ENCODE peak calls at places on chromosomes 5 and 9, in six cellular contexts. R is NCI-H748 treated with DMSO at 0.1 percent for 48 hours; H is A172; S is GM04504; Y is KG1; J is effector memory CD8-positive, alpha-beta T cell. L is an unnamed sample.

GRCh38 chr9:82423700-82424099 is 435.1 kb downstream of the SPATA31D1 start:
- DNase-seq in R (no peak), Y (no peak), S (no peak), J (no peak), H (no peak), L (no peak)

GRCh38 chr9:34384368-34385165 is 7.9 kb upstream of the MYORG start:
- DNase-seq in H (no peak), Y (no peak), R (no peak), J (no peak), S (no peak), L (peak)

GRCh38 chr5:60131504-60131903 is 238.0 kb upstream of the PDE4D start:
- DNase-seq in Y (no peak), S (no peak), H (no peak), J (no peak), R (no peak), L (no peak)

GRCh38 chr5:180161420-180162303 is 47.3 kb downstream of the RASGEF1C start:
- DNase-seq in S (no peak), R (peak), J (no peak), H (no peak), Y (no peak), L (no peak)

GRCh38 chr9:130499804-130500263 is 55.1 kb downstream of the ASS1 start:
- DNase-seq in H (no peak), J (no peak), S (no peak), Y (no peak), R (no peak), L (peak)

GRCh38 chr9:129737479-129738269 is 15.2 kb downstream of the PTGES start:
- DNase-seq in Y (peak), H (peak), R (peak), S (peak), J (peak), L (no peak)

GRCh38 chr5:73295447-73295846 is 122.5 kb downstream of the TMEM174 start:
- DNase-seq in J (no peak), R (peak), Y (no peak), H (no peak), S (no peak), L (no peak)

GRCh38 chr5:150512368-150512747 is 4.4 kb downstream of the NDST1 start:
- DNase-seq in S (no peak), H (no peak), R (no peak), Y (no peak), J (no peak), L (no peak)

GRCh38 chr5:129359450-129359849 is 100.6 kb upstream of the ADAMTS19 start:
- DNase-seq in J (no peak), Y (no peak), R (no peak), H (no peak), S (no peak), L (no peak)

GRCh38 chr5:39132128-39132447 is 57.9 kb upstream of the RICTOR start:
- DNase-seq in H (no peak), Y (no peak), R (no peak), S (no peak), J (no peak), L (no peak)

GRCh38 chr5:172641359-172642045 is 439 bp downstream of the NEURL1B start:
- DNase-seq in J (no peak), H (no peak), Y (peak), S (no peak), R (no peak), L (no peak)

GRCh38 chr5:86029308-86029707 is 588.4 kb upstream of the COX7C start:
- DNase-seq in Y (no peak), J (no peak), S (no peak), R (no peak), H (no peak), L (no peak)

GRCh38 chr9:136572003-136572595 is 26.3 kb upstream of the NOTCH1 start:
- DNase-seq in S (no peak), J (no peak), Y (no peak), R (no peak), H (peak), L (peak)

GRCh38 chr9:135012166-135012565 is 75.3 kb upstream of the OLFM1 start:
- DNase-seq in J (no peak), R (no peak), S (no peak), H (no peak), Y (no peak), L (no peak)

GRCh38 chr5:10584714-10585113 is 20.8 kb downstream of the ANKRD33B start:
- DNase-seq in H (no peak), R (no peak), Y (no peak), J (no peak), S (no peak), L (no peak)

GRCh38 chr5:123285122-123286011 is 137.8 kb downstream of the CEP120 start:
- DNase-seq in R (no peak), S (no peak), Y (no peak), H (no peak), J (no peak), L (no peak)

GRCh38 chr5:106476630-106477029 is 1194.1 kb downstream of the EFNA5 start:
- DNase-seq in Y (no peak), H (no peak), J (no peak), S (no peak), R (no peak), L (no peak)

GRCh38 chr5:82931110-82931509 is 146.1 kb downstream of the TMEM167A start:
- DNase-seq in R (no peak), J (no peak), S (no peak), H (peak), Y (no peak), L (peak)

GRCh38 chr9:36637491-36638270 is 65.0 kb downstream of the MELK start:
- DNase-seq in S (no peak), J (no peak), H (no peak), R (no peak), Y (no peak), L (no peak)

GRCh38 chr9:134187110-134187531 is 22.8 kb upstream of the RNU6ATAC start:
- DNase-seq in R (no peak), Y (no peak), H (no peak), J (no peak), S (no peak), L (no peak)

GRCh38 chr9:79741381-79741780 is 169.6 kb downstream of the TLE4 start:
- DNase-seq in R (no peak), J (no peak), S (no peak), H (no peak), Y (no peak), L (no peak)

GRCh38 chr5:172542651-172543131 is 88.4 kb upstream of the SH3PXD2B start:
- DNase-seq in J (no peak), R (no peak), S (no peak), H (no peak), Y (no peak), L (no peak)

GRCh38 chr9:101403886-101404285 is 5.2 kb downstream of the ZNF189 start:
- DNase-seq in Y (no peak), S (no peak), J (no peak), R (no peak), H (no peak), L (no peak)